ENCODE peak calls at places on chromosomes 12 and 14, in six cellular contexts. W, M, F, S, H and U are unnamed samples.

GRCh38 chr14:32364941-32365340 is 35.8 kb downstream of the AKAP6 start:
- DNase-seq in W (no peak), M (no peak), F (no peak), S (no peak), H (no peak), U (no peak)

GRCh38 chr12:45235087-45236025 is 19.5 kb downstream of the ANO6 start:
- DNase-seq in W (peak; percentile 62), M (peak; percentile 90), F (peak; percentile 16), S (peak; percentile 86), H (peak; percentile 75), U (peak; percentile 79)

GRCh38 chr12:77777274-77777673 is 53.4 kb upstream of the NAV3 start:
- DNase-seq in W (no peak), M (no peak), F (no peak), S (no peak), H (peak; percentile 14), U (peak; percentile 46)

GRCh38 chr14:61611880-61612630 is 83.3 kb upstream of the HIF1A start:
- DNase-seq in W (no peak), M (no peak), F (no peak), S (no peak), H (no peak), U (no peak)

GRCh38 chr12:116278259-116278595 is 734 bp upstream of the MED13L start:
- DNase-seq in W (no peak), M (no peak), F (no peak), S (no peak), H (no peak), U (no peak)

GRCh38 chr14:31965735-31966598 is 111.1 kb upstream of the ARHGAP5 start:
- DNase-seq in W (no peak), M (no peak), F (peak; percentile 96), S (peak; percentile 55), H (no peak), U (no peak)

GRCh38 chr12:59972941-59973340 is 377.1 kb downstream of the SLC16A7 start:
- DNase-seq in W (peak; percentile 50), M (no peak), F (peak; percentile 12), S (peak; percentile 90), H (peak; percentile 60), U (peak; percentile 25)

GRCh38 chr14:90522585-90523191 is 125.9 kb downstream of the CALM1 start:
- DNase-seq in W (no peak), M (no peak), F (no peak), S (no peak), H (no peak), U (peak; percentile 51)

GRCh38 chr14:77007975-77008421 is 20.5 kb downstream of the IRF2BPL start:
- DNase-seq in W (no peak), M (no peak), F (no peak), S (peak; percentile 68), H (no peak), U (no peak)

GRCh38 chr12:646303-647038 is 16.8 kb downstream of the NINJ2 start:
- DNase-seq in W (no peak), M (peak; percentile 42), F (peak; percentile 95), S (no peak), H (peak; percentile 79), U (no peak)

GRCh38 chr14:68458840-68459469 is 333.9 kb downstream of the ZFP36L1 start:
- DNase-seq in W (no peak), M (peak; percentile 71), F (peak; percentile 95), S (peak; percentile 90), H (peak; percentile 81), U (peak; percentile 85)

GRCh38 chr12:19223018-19223417 is 93.5 kb downstream of the PLEKHA5 start:
- DNase-seq in W (peak; percentile 1), M (no peak), F (no peak), S (no peak), H (no peak), U (no peak)

GRCh38 chr12:105921872-105922669 is 216.7 kb downstream of the NUAK1 start:
- DNase-seq in W (no peak), M (no peak), F (no peak), S (no peak), H (no peak), U (no peak)

GRCh38 chr12:6554168-6554989 is 1.5 kb downstream of the IFFO1 start:
- DNase-seq in W (peak; percentile 62), M (peak; percentile 99), F (peak; percentile 77), S (no peak), H (peak; percentile 83), U (peak; percentile 77)

GRCh38 chr12:78885466-78885865 is 20.9 kb downstream of the SYT1 start:
- DNase-seq in W (no peak), M (peak; percentile 67), F (no peak), S (no peak), H (no peak), U (no peak)

GRCh38 chr14:106691601-106692291 is 1165.4 kb downstream of the TMEM121 start:
- DNase-seq in W (no peak), M (peak; percentile 52), F (peak; percentile 8), S (no peak), H (peak; percentile 4), U (no peak)

GRCh38 chr12:64583395-64584172 is 26.7 kb upstream of the RASSF3 start:
- DNase-seq in W (no peak), M (no peak), F (no peak), S (no peak), H (no peak), U (no peak)

GRCh38 chr14:94889520-94890312 is 119.8 kb upstream of the GSC start:
- DNase-seq in W (no peak), M (no peak), F (no peak), S (no peak), H (no peak), U (no peak)

GRCh38 chr12:72586456-72586855 is 314.3 kb downstream of the TRHDE start:
- DNase-seq in W (no peak), M (peak; percentile 58), F (no peak), S (no peak), H (no peak), U (no peak)

GRCh38 chr12:42235426-42235825 is 2.6 kb downstream of the YAF2 start:
- DNase-seq in W (no peak), M (no peak), F (no peak), S (no peak), H (no peak), U (no peak)

GRCh38 chr12:71046215-71046614 is 111.6 kb downstream of the TSPAN8 start:
- DNase-seq in W (no peak), M (no peak), F (no peak), S (peak; percentile 2), H (peak; percentile 80), U (peak; percentile 38)

GRCh38 chr14:104926619-104927431 is 2.1 kb downstream of the PLD4 start:
- DNase-seq in W (no peak), M (no peak), F (no peak), S (no peak), H (no peak), U (no peak)

GRCh38 chr12:79121486-79121885 is 256.9 kb downstream of the SYT1 start:
- DNase-seq in W (peak; percentile 4), M (peak; percentile 70), F (no peak), S (no peak), H (peak; percentile 9), U (no peak)

GRCh38 chr14:34684578-34684977 is 29.8 kb downstream of the CFL2 start:
- DNase-seq in W (no peak), M (no peak), F (no peak), S (peak; percentile 35), H (peak; percentile 57), U (peak; percentile 20)

GRCh38 chr12:26630546-26631027 is 202.4 kb downstream of the ITPR2 start:
- DNase-seq in W (no peak), M (no peak), F (peak; percentile 72), S (no peak), H (peak; percentile 87), U (peak; percentile 92)

DNA sequence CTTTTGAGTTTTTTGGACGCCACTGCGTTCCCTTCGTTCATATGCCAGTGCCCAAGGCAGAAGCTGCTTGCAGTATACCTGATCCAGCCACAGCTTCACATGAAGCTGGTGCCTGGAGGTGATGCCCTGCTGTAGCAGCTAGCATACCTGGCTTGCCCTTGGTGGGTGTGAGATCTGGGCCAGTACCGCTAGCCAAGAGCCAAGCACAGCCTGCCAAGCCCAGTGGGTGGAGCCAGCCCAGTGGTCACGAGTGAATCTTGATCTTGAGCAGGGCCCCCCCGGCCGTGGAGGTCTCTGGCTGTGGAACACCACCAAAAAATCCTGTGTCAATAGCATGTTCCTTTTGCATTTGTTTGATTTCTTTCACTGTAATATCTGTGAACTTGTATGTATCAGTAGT is 7.3 kb upstream of the M6PR start:
- DNase-seq in W (no peak), M (no peak), F (no peak), S (no peak), H (no peak), U (no peak)
- H3K4me3 ChIP-seq in W (no peak overlapping the region), M (no peak overlapping the region), F (no peak overlapping the region), S (no peak overlapping the region), H (no peak overlapping the region), U (no peak overlapping the region)

DNA sequence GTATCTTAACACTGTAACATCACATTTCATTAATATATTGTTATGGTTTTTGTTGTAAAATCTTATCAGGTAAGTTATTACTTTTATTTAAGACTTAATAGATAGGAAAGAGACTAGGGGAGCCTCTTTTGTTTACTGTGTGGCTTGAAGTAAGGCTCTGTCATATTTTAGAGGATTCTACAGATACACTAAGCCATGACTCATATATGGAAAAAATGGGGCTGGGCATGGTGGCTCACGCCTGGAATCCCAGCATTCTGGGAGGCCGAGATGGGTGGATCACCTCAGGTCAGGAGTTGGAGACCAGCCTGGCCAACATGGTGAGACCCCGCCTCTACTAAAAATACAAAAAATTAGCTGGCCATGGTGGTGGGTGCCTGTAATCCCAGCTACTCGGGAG is 23.6 kb upstream of the NPFF start:
- DNase-seq in W (peak; percentile 16), M (no peak), F (no peak), S (peak; percentile 48), H (peak; percentile 61), U (peak; percentile 38)
- TF ChIP-seq CTCF in W (no peak), M (no peak), F (no peak), S (no peak), H (no peak), U (no peak)

GRCh38 chr12:66144796-66145754 is 14.5 kb upstream of the LLPH start:
- DNase-seq in W (peak; percentile 52), M (peak; percentile 66), F (peak; percentile 69), S (peak; percentile 55), H (peak; percentile 94), U (peak; percentile 67)
- H3K4me3 ChIP-seq in W (no peak overlapping the region), M (no peak overlapping the region), F (no peak overlapping the region), S (no peak overlapping the region), H (no peak overlapping the region), U (no peak overlapping the region)

GRCh38 chr14:41280745-41281144 is 325.9 kb upstream of the LRFN5 start:
- DNase-seq in W (no peak), M (no peak), F (no peak), S (peak; percentile 1), H (peak; percentile 23), U (peak; percentile 12)
- TF ChIP-seq CTCF in W (no peak), M (peak; percentile 82), F (peak; percentile 7), S (no peak), H (peak; percentile 20), U (peak; percentile 17)

DNA sequence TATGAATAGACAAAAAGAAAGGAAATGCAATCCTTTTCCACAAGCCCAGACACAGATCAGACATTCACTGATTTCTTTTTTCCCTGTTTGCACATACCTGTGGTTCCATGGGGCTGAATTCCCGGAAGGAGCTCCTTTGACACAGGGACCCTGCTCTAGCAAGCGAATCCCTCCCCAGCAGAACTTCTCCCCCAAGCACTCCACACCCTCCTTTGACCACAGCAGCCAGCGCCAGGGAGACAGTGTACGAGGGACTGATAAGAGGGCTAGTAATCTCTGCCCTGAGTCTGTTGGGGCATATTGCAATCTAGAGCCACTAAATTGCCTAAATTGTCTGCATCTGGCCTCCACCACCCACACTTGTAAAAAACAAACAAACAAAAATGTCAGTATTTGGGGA is 83.4 kb upstream of the NTF3 start:
- DNase-seq in W (no peak), M (no peak), F (no peak), S (peak; percentile 8), H (no peak), U (no peak)
- H3K4me3 ChIP-seq in W (no peak overlapping the region), M (no peak overlapping the region), F (no peak overlapping the region), S (no peak overlapping the region), H (no peak overlapping the region), U (no peak overlapping the region)